ENCODE peak calls at places on chromosomes 2 and 18, in five cellular contexts. L is spleen, Z is transverse colon, B is prostate gland, A is adrenal gland. R is an unnamed sample.

GRCh38 chr2:71379086-71379485 is 47.5 kb downstream of the ZNF638 start:
- DNase-seq in L (no peak), Z (no peak), B (no peak), A (no peak), R (no peak)

GRCh38 chr2:225668606-225669266 is 269.2 kb downstream of the NYAP2 start:
- DNase-seq in L (no peak), Z (no peak), B (peak), A (no peak), R (no peak)

GRCh38 chr18:10065296-10065695 is 151.5 kb downstream of the VAPA start:
- DNase-seq in L (no peak), Z (no peak), B (no peak), A (no peak), R (no peak)

GRCh38 chr2:86622878-86623548 is 652 bp downstream of the RNF103 start:
- DNase-seq in L (peak), Z (peak), B (peak), A (peak), R (peak)

GRCh38 chr2:45154606-45155155 is 145.4 kb upstream of the SIX2 start:
- DNase-seq in L (no peak), Z (no peak), B (no peak), A (no peak), R (no peak)

GRCh38 chr18:33459612-33460011 is 19.1 kb upstream of the CCDC178 start:
- DNase-seq in L (no peak), Z (no peak), B (no peak), A (no peak), R (no peak)

GRCh38 chr2:202344178-202344577 is 31.9 kb upstream of the BMPR2 start:
- DNase-seq in L (no peak), Z (no peak), B (no peak), A (no peak), R (no peak)

GRCh38 chr2:199468561-199469513 is 11.1 kb upstream of the SATB2 start:
- DNase-seq in L (no peak), Z (peak), B (no peak), A (no peak), R (no peak)

GRCh38 chr2:23673830-23674679 is 252.9 kb downstream of the ATAD2B start:
- DNase-seq in L (no peak), Z (no peak), B (no peak), A (no peak), R (no peak)

GRCh38 chr2:51620830-51621229 is 588.9 kb upstream of the NRXN1 start:
- DNase-seq in L (no peak), Z (no peak), B (no peak), A (no peak), R (no peak)

GRCh38 chr2:129870646-129871335 is 108.7 kb upstream of the RAB6C start:
- DNase-seq in L (no peak), Z (no peak), B (no peak), A (no peak), R (no peak)

GRCh38 chr2:104930739-104931138 is 76.8 kb downstream of the POU3F3 start:
- DNase-seq in L (no peak), Z (no peak), B (no peak), A (no peak), R (no peak)

GRCh38 chr2:18061717-18062116 is 183.2 kb downstream of the KCNS3 start:
- DNase-seq in L (no peak), Z (no peak), B (no peak), A (no peak), R (no peak)

GRCh38 chr2:8680931-8681760 is 710 bp upstream of the ID2 start:
- DNase-seq in L (peak), Z (peak), B (peak), A (peak), R (peak)

GRCh38 chr2:241514986-241515737 is 6.8 kb upstream of the STK25 start:
- DNase-seq in L (no peak), Z (no peak), B (no peak), A (no peak), R (no peak)

GRCh38 chr2:7795358-7796199 is 878.4 kb downstream of the RNF144A start:
- DNase-seq in L (no peak), Z (no peak), B (no peak), A (no peak), R (no peak)

GRCh38 chr2:70894765-70895164 is 40.9 kb upstream of the ATP6V1B1 start:
- DNase-seq in L (no peak), Z (no peak), B (no peak), A (no peak), R (no peak)

GRCh38 chr2:152925540-152926448 is 207.4 kb downstream of the ARL6IP6 start:
- DNase-seq in L (peak), Z (peak), B (peak), A (peak), R (peak)

GRCh38 chr18:76970749-76971148 is 148.4 kb downstream of the ZNF236 start:
- DNase-seq in L (peak), Z (no peak), B (no peak), A (no peak), R (peak)

DNA sequence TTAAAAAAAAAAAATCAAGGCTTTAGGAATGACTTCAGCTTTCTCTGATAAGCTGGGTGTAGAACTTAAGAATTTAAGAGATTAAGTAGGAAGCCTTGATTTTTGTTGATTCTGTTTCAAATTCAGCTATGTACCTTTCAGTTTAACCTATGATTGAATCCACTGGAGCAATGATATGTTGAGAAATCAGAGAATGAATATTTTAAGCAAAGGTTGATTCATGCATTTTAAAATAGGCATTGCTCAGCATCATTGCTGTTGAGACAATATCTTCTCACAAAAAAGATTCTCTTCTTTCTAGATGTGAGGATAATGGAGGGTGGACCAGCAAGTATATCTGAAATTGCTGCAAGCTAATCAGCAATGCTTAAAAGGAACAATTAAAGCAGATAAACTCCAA is 109.8 kb downstream of the MAP3K20 start:
- DNase-seq in L (no peak), Z (no peak), B (no peak), A (no peak), R (no peak)
- H3K27ac ChIP-seq in L (no peak), Z (peak), B (no peak), A (no peak), R (no peak)

DNA sequence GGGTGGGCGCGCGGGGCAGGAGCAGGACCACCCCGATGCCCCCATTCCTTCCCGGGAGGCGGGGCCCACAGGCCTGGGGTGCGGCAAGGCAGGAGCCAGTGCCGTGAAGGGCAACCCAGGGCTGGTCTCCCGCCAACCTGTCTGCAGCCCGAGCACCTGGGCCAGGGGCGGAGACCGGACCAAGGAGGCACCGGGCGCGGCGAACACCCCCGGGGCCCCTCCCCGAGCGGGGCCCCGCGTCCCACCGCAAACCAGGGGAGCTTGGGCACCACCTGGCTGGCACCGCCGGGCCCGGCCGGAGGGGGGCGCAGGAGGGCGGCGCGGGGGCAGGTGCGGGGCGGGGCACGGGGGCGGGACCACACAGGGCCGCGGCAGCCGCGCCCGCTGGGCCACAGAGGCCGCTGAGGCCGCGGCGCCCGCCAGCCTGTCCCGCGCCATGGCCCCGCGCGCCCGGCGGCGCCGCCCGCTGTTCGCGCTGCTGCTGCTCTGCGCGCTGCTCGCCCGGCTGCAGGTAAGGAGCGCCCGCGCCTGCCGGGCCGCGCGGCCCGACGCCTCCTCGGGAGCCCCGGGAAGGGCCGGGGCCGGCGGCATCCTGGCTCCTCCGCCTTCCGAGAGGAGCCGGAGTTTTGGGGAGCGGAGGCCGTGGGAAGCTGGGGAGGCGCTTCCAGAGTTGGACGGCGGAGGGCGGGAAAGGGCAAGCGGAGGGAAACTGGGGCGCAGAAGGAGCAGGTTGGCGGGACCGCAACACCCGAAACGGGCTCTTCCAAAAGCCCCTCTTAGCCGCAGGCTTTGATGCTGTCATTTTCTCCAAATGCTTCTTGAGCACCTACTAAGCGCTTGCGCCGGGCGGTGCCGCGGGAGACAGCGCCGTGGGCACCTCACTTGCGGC is at the start of gene TNFRSF11A:
- DNase-seq in L (peak), Z (peak), B (peak), A (no peak), R (peak)
- TF ChIP-seq POLR2A in L (no peak), Z (no peak), B (no peak), A (no peak), R (peak)

GRCh38 chr2:223524066-223524465 is 78.1 kb downstream of the SCG2 start:
- DNase-seq in L (no peak), Z (no peak), B (no peak), A (no peak), R (no peak)

GRCh38 chr2:223523541-223523940 is 78.6 kb downstream of the SCG2 start:
- DNase-seq in L (no peak), Z (no peak), B (no peak), A (no peak), R (no peak)

GRCh38 chr2:223522796-223523195 is 79.4 kb downstream of the SCG2 start:
- DNase-seq in L (no peak), Z (no peak), B (no peak), A (no peak), R (no peak)

GRCh38 chr2:223528036-223528435 is 74.1 kb downstream of the SCG2 start:
- DNase-seq in L (no peak), Z (no peak), B (no peak), A (no peak), R (no peak)

GRCh38 chr2:223526106-223526505 is 76.1 kb downstream of the SCG2 start:
- DNase-seq in L (no peak), Z (no peak), B (no peak), A (no peak), R (no peak)
- H3K27ac ChIP-seq in L (no peak), Z (no peak), B (no peak), A (no peak), R (no peak)

GRCh38 chr2:149099298-149099697 is 60.8 kb downstream of the LYPD6B start:
- DNase-seq in L (no peak), Z (no peak), B (no peak), A (no peak), R (no peak)
- TF ChIP-seq POLR2A in L (no peak), Z (no peak), B (no peak), A (no peak), R (no peak)

R was measured in Peyer's patch.